ENCODE peak calls at places on chromosomes 5 and 9, in seven cellular contexts. One of them, this sample, is unnamed.

GRCh38 chr9:126953089-126953809 is 38.7 kb downstream of the RALGPS1 start:
- DNase-seq in A673: no peak
- DNase-seq in ascending aorta: no peak
- DNase-seq in ovary: no peak
- DNase-seq in AG04449: peak
- DNase-seq in cardiac fibroblast: peak
- DNase-seq in K562: no peak
- DNase-seq in this sample: no peak

GRCh38 chr5:1808466-1808865 is 7.3 kb downstream of the NDUFS6 start:
- DNase-seq in A673: no peak
- DNase-seq in cardiac fibroblast: peak
- DNase-seq in ovary: no peak
- DNase-seq in K562: no peak
- DNase-seq in ascending aorta: no peak
- DNase-seq in AG04449: no peak
- DNase-seq in this sample: no peak

GRCh38 chr5:65776707-65777141 is 54.7 kb downstream of the NLN start:
- DNase-seq in AG04449: peak
- DNase-seq in ascending aorta: no peak
- DNase-seq in cardiac fibroblast: peak
- DNase-seq in K562: no peak
- DNase-seq in A673: no peak
- DNase-seq in ovary: no peak
- DNase-seq in this sample: no peak

GRCh38 chr5:52684056-52684455 is 103.7 kb upstream of the ITGA1 start:
- DNase-seq in K562: no peak
- DNase-seq in ovary: no peak
- DNase-seq in AG04449: no peak
- DNase-seq in A673: no peak
- DNase-seq in ascending aorta: no peak
- DNase-seq in cardiac fibroblast: peak
- DNase-seq in this sample: no peak

GRCh38 chr9:133111461-133112360 is 9.3 kb downstream of the RALGDS start:
- DNase-seq in K562: no peak
- DNase-seq in ascending aorta: no peak
- DNase-seq in A673: no peak
- DNase-seq in AG04449: no peak
- DNase-seq in ovary: peak
- DNase-seq in cardiac fibroblast: no peak
- DNase-seq in this sample: no peak

GRCh38 chr5:12614608-12615007 is 710.4 kb upstream of the CTNND2 start:
- DNase-seq in ascending aorta: no peak
- DNase-seq in A673: no peak
- DNase-seq in AG04449: no peak
- DNase-seq in K562: no peak
- DNase-seq in ovary: no peak
- DNase-seq in cardiac fibroblast: no peak
- DNase-seq in this sample: no peak

GRCh38 chr9:34647651-34648050 is 1.2 kb downstream of the GALT start:
- DNase-seq in cardiac fibroblast: no peak
- DNase-seq in ascending aorta: no peak
- DNase-seq in AG04449: no peak
- DNase-seq in A673: no peak
- DNase-seq in ovary: no peak
- DNase-seq in K562: no peak
- DNase-seq in this sample: no peak

GRCh38 chr5:141869514-141869913 is 8.7 kb downstream of the PCDH1 start:
- DNase-seq in ovary: no peak
- DNase-seq in AG04449: no peak
- DNase-seq in K562: no peak
- DNase-seq in cardiac fibroblast: no peak
- DNase-seq in ascending aorta: no peak
- DNase-seq in A673: no peak
- DNase-seq in this sample: no peak

GRCh38 chr9:69874301-69875060 is 53.9 kb downstream of the CFAP95 start:
- DNase-seq in cardiac fibroblast: peak
- DNase-seq in A673: no peak
- DNase-seq in K562: no peak
- DNase-seq in ovary: no peak
- DNase-seq in AG04449: no peak
- DNase-seq in ascending aorta: no peak
- DNase-seq in this sample: no peak

GRCh38 chr9:89677696-89678393 is 73.0 kb downstream of the GADD45G start:
- DNase-seq in AG04449: no peak
- DNase-seq in cardiac fibroblast: no peak
- DNase-seq in K562: no peak
- DNase-seq in ascending aorta: no peak
- DNase-seq in A673: peak
- DNase-seq in ovary: peak
- DNase-seq in this sample: peak

GRCh38 chr9:71830929-71831328 is 62.6 kb upstream of the CEMIP2 start:
- DNase-seq in AG04449: no peak
- DNase-seq in K562: no peak
- DNase-seq in ascending aorta: no peak
- DNase-seq in cardiac fibroblast: no peak
- DNase-seq in A673: no peak
- DNase-seq in ovary: no peak
- DNase-seq in this sample: no peak

GRCh38 chr9:130215341-130216119 is 43.3 kb downstream of the NCS1 start:
- DNase-seq in A673: no peak
- DNase-seq in ovary: no peak
- DNase-seq in ascending aorta: no peak
- DNase-seq in AG04449: no peak
- DNase-seq in K562: no peak
- DNase-seq in cardiac fibroblast: peak
- DNase-seq in this sample: no peak

GRCh38 chr5:97042981-97043380 is 99.4 kb downstream of the LIX1 start:
- DNase-seq in ovary: no peak
- DNase-seq in AG04449: no peak
- DNase-seq in K562: no peak
- DNase-seq in cardiac fibroblast: no peak
- DNase-seq in ascending aorta: no peak
- DNase-seq in A673: no peak
- DNase-seq in this sample: no peak

GRCh38 chr5:662751-663435 is 30.3 kb downstream of the TPPP start:
- DNase-seq in cardiac fibroblast: no peak
- DNase-seq in A673: no peak
- DNase-seq in ascending aorta: no peak
- DNase-seq in K562: no peak
- DNase-seq in ovary: no peak
- DNase-seq in AG04449: no peak
- DNase-seq in this sample: no peak

GRCh38 chr9:97635026-97635425 is 1.4 kb downstream of the NCBP1 start:
- DNase-seq in ovary: no peak
- DNase-seq in A673: no peak
- DNase-seq in cardiac fibroblast: no peak
- DNase-seq in AG04449: no peak
- DNase-seq in K562: no peak
- DNase-seq in ascending aorta: no peak
- DNase-seq in this sample: no peak

DNA sequence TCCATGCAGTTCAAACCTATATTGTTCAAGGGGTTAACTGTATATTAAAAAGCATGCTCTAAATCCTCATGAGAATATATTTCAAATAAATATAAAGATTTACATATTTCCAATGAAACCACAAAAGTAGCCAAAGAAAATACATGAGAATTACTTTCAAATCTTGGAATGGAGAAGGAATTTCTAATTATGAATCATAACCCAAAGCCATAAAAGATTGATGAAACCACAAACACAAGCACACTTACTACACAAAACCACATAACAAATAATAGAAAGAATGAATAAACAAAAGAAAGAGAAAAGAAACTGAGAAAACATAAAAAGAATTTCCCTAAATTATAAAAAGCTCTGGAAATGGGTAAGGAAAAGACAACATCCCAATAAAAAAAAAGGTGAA is 16.0 kb downstream of the ERP44 start:
- DNase-seq in ascending aorta: no peak
- DNase-seq in ovary: no peak
- DNase-seq in A673: no peak
- DNase-seq in AG04449: peak
- DNase-seq in cardiac fibroblast: peak
- DNase-seq in K562: no peak
- DNase-seq in this sample: no peak
- H3K4me3 ChIP-seq in ascending aorta: no peak
- H3K4me3 ChIP-seq in ovary: no peak
- H3K4me3 ChIP-seq in A673: no peak
- H3K4me3 ChIP-seq in AG04449: no peak
- H3K4me3 ChIP-seq in cardiac fibroblast: no peak
- H3K4me3 ChIP-seq in K562: no peak
- H3K4me3 ChIP-seq in this sample: no peak

GRCh38 chr9:134128727-134129679 is 6.9 kb upstream of the WDR5 start:
- DNase-seq in ovary: no peak
- DNase-seq in cardiac fibroblast: no peak
- DNase-seq in AG04449: no peak
- DNase-seq in A673: no peak
- DNase-seq in ascending aorta: no peak
- DNase-seq in K562: no peak
- DNase-seq in this sample: peak

GRCh38 chr9:134132208-134132870 is 3.5 kb upstream of the WDR5 start:
- DNase-seq in A673: no peak
- DNase-seq in AG04449: no peak
- DNase-seq in ascending aorta: no peak
- DNase-seq in K562: no peak
- DNase-seq in ovary: no peak
- DNase-seq in cardiac fibroblast: no peak
- DNase-seq in this sample: no peak

GRCh38 chr9:134131471-134132207 is 4.2 kb upstream of the WDR5 start:
- DNase-seq in A673: no peak
- DNase-seq in AG04449: no peak
- DNase-seq in ovary: no peak
- DNase-seq in cardiac fibroblast: no peak
- DNase-seq in ascending aorta: no peak
- DNase-seq in K562: no peak
- DNase-seq in this sample: no peak

GRCh38 chr9:134127616-134128015 is 8.3 kb upstream of the WDR5 start:
- DNase-seq in ascending aorta: no peak
- DNase-seq in A673: no peak
- DNase-seq in cardiac fibroblast: no peak
- DNase-seq in K562: no peak
- DNase-seq in AG04449: no peak
- DNase-seq in ovary: no peak
- DNase-seq in this sample: no peak

DNA sequence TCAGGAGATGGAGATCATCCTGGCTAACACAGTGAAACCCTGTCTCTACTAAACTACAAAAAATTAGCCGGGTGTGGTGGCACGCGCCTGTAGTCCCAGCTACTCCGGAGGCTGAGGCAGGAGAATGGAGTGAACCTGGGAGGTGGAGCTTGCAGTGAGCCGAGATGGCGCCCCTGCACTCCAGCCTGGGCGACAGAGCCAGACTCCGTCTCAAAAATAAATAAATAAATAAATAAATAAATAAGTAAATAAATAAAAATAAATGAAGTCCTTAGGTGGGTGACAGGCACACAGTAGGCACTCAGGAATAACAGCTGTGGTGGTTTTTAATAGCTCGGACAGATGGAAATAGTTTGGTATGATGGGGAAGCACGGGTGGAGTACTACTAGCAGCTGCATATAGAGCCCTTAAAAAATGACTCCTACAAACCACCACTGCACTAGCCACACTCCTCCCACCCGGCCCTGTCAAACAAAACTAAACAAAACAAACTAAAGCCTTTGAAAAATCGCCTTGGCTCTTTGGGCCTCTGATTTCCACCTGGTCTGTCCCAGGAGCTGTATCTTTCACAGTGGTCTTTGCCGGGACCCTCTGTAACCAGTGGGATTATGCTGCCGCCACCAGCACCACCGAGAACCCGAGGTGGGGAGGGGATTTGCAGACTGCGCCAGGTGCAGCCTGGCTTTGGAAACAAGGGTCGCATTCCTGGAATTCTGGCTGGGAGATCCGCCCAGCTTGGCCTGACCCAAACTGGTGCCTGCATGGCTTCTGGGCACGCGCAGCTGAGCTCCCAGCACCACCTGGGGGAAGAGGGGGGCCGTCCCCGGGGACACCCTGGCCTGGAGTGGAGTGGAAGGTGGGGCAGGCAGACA is 5.1 kb upstream of the WDR5 start:
- DNase-seq in K562: no peak
- DNase-seq in cardiac fibroblast: peak
- DNase-seq in ascending aorta: peak
- DNase-seq in A673: no peak
- DNase-seq in ovary: peak
- DNase-seq in AG04449: no peak
- DNase-seq in this sample: peak
- TF ChIP-seq CTCF in K562: no peak
- TF ChIP-seq CTCF in cardiac fibroblast: no peak
- TF ChIP-seq CTCF in ascending aorta: no peak
- TF ChIP-seq CTCF in A673: no peak
- TF ChIP-seq CTCF in ovary: no peak
- TF ChIP-seq CTCF in AG04449: no peak
- TF ChIP-seq CTCF in this sample: no peak

DNA sequence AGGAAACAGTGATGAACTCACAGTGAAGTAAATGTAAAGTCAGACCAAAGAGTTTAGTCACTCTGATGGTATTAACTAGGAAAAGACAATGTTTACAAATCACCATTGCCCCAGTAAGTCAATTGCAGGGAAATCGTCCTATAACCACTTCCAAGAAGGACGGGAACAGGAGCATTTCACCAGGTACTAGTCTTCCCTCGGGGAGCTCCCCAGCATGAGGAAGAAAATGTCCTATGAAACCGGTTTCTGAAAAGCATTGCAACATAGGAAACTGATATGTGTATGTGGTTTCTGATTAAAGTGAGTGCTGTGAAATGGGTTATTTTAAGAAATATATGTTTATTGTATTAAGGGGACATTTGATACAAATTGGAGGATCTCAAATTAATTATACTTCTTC is 626.7 kb upstream of the ADAMTS16 start:
- DNase-seq in A673: no peak
- DNase-seq in ascending aorta: no peak
- DNase-seq in ovary: no peak
- DNase-seq in cardiac fibroblast: no peak
- DNase-seq in AG04449: no peak
- DNase-seq in K562: no peak
- DNase-seq in this sample: no peak
- H3K4me3 ChIP-seq in A673: no peak
- H3K4me3 ChIP-seq in ascending aorta: no peak
- H3K4me3 ChIP-seq in ovary: no peak
- H3K4me3 ChIP-seq in cardiac fibroblast: no peak
- H3K4me3 ChIP-seq in AG04449: no peak
- H3K4me3 ChIP-seq in K562: no peak
- H3K4me3 ChIP-seq in this sample: no peak

DNA sequence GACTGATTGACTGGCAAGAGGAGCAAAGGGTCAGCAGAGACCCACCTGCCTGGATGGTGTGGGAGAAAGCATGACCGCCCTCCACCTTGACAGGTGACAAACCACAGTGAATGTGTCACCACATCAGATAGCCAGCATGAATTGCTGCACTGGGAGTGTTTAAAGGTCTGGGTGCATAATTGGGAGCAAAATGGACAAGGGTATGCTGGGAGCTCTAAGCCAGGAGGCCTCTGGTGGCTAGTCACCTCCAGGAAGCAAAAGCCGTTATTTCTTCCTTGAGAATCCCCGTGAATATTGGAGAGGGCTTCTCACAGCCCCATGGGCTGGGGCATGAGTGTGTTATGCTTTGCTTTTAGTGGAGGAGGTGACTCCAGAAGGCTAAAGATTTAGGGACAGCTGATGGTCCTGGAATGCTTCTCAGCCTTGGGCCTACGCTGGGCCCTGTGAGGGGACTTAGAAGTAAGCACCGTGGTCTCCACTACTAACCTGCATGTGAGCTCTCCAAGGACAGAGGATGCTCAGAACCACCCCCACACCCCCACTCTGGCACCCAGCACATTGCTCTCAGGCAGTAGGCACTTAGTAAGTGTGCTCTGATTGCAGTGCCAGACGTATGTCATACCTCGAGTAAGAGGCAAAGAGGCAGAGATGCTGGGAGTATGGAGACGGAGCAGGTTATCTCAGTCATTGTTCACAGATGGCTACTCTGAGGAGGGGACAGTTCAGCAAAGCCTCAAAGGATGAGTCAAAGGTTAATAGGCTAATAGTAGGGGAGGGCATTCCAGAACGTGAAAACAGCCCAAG is 9.1 kb upstream of the IRF1 start:
- DNase-seq in K562: no peak
- DNase-seq in ovary: peak
- DNase-seq in AG04449: no peak
- DNase-seq in ascending aorta: peak
- DNase-seq in cardiac fibroblast: no peak
- DNase-seq in A673: no peak
- DNase-seq in this sample: no peak
- TF ChIP-seq CTCF in K562: no peak
- TF ChIP-seq CTCF in ovary: no peak
- TF ChIP-seq CTCF in AG04449: no peak
- TF ChIP-seq CTCF in ascending aorta: no peak
- TF ChIP-seq CTCF in cardiac fibroblast: no peak
- TF ChIP-seq CTCF in A673: no peak
- TF ChIP-seq CTCF in this sample: no peak